ENCODE peak calls at places on chromosomes 11 and 22, in five cellular contexts. Z is germinal center, T is suprapubic skin, U is NCI-H510A treated with DMSO at 0.1 percent for 48 hours, H is T1000. C is an unnamed sample.

GRCh38 chr11:57567512-57568329 is at the start of gene UBE2L6:
- DNase-seq in Z (peak), T (peak), U (peak), H (peak), C (peak)

GRCh38 chr11:86746509-86746908 is 53.8 kb upstream of the PRSS23 start:
- DNase-seq in Z (no peak), T (no peak), U (no peak), H (no peak), C (no peak)

GRCh38 chr11:118843518-118843917 is 40.2 kb upstream of the CXCR5 start:
- DNase-seq in Z (no peak), T (no peak), U (no peak), H (no peak), C (no peak)

GRCh38 chr11:127395034-127395433 is 394.5 kb upstream of the KIRREL3 start:
- DNase-seq in Z (no peak), T (no peak), U (no peak), H (no peak), C (no peak)

GRCh38 chr11:128859563-128860441 is 7.3 kb downstream of the KCNJ1 start:
- DNase-seq in Z (peak), T (no peak), U (no peak), H (no peak), C (peak)

GRCh38 chr11:8913961-8914660 is 3.1 kb downstream of the AKIP1 start:
- DNase-seq in Z (peak), T (no peak), U (peak), H (no peak), C (peak)

GRCh38 chr22:49530671-49531532 is 296.8 kb downstream of the BRD1 start:
- DNase-seq in Z (no peak), T (no peak), U (no peak), H (no peak), C (no peak)

GRCh38 chr11:10778217-10778970 is 27.3 kb downstream of the CTR9 start:
- DNase-seq in Z (no peak), T (no peak), U (no peak), H (no peak), C (no peak)

GRCh38 chr11:65355013-65355775 is 643 bp downstream of the TIGD3 start:
- DNase-seq in Z (peak), T (no peak), U (peak), H (no peak), C (peak)

GRCh38 chr22:39534092-39534506 is 1.6 kb upstream of the RPS19BP1 start:
- DNase-seq in Z (no peak), T (no peak), U (no peak), H (no peak), C (no peak)

GRCh38 chr11:61834278-61835004 is 6.3 kb downstream of the FADS2 start:
- DNase-seq in Z (peak), T (no peak), U (no peak), H (no peak), C (no peak)

GRCh38 chr11:27390959-27391326 is 27.9 kb upstream of the CCDC34 start:
- DNase-seq in Z (no peak), T (no peak), U (no peak), H (no peak), C (no peak)

GRCh38 chr11:93059074-93059957 is 89.9 kb downstream of the MTNR1B start:
- DNase-seq in Z (no peak), T (no peak), U (peak), H (no peak), C (no peak)

GRCh38 chr11:123261345-123262106 is 66.5 kb upstream of the CLMP start:
- DNase-seq in Z (peak), T (peak), U (peak), H (peak), C (peak)

GRCh38 chr22:19783531-19784395 is 23.2 kb downstream of the TBX1 start:
- DNase-seq in Z (no peak), T (no peak), U (no peak), H (no peak), C (no peak)

GRCh38 chr22:46972901-46973831 is 210.7 kb downstream of the TBC1D22A start:
- DNase-seq in Z (no peak), T (no peak), U (no peak), H (no peak), C (no peak)

C was measured in activated T-cell treated with anti-CD3 and anti-CD28 coated beads for 1 hour.